ENCODE peak calls at places on chromosomes 6 and 20, in four cellular contexts. F is right cardiac atrium, G is left ventricle myocardium inferior, Y is ovary. O is an unnamed sample.

GRCh38 chr6:75748743-75749538 is at the start of gene MYO6:
- DNase-seq in Y (peak; percentile 61), F (peak; percentile 91), G (peak; percentile 77), O (peak; percentile 80)

GRCh38 chr6:34001706-34002645 is 143.9 kb downstream of the GRM4 start:
- DNase-seq in Y (no peak), G (no peak), F (no peak), O (no peak)

GRCh38 chr6:5453531-5453930 is 192.2 kb downstream of the FARS2 start:
- DNase-seq in F (no peak), Y (no peak), G (no peak), O (no peak)

GRCh38 chr6:140879861-140880260 is 1252.9 kb upstream of the GJE1 start:
- DNase-seq in G (no peak), Y (no peak), F (no peak), O (no peak)

GRCh38 chr6:166950443-166950821 is 5.9 kb downstream of the RNASET2 start:
- DNase-seq in G (no peak), F (peak; percentile 46), Y (no peak), O (no peak)

GRCh38 chr6:121748376-121748775 is 312.9 kb downstream of the GJA1 start:
- DNase-seq in G (no peak), F (no peak), Y (no peak), O (no peak)

GRCh38 chr20:20393207-20393606 is 25.3 kb downstream of the INSM1 start:
- DNase-seq in Y (no peak), G (no peak), F (no peak), O (no peak)

GRCh38 chr20:20791664-20792568 is 79.5 kb upstream of the RALGAPA2 start:
- DNase-seq in Y (no peak), G (no peak), F (no peak), O (no peak)

GRCh38 chr20:25496968-25497401 is 88.3 kb downstream of the NINL start:
- DNase-seq in Y (no peak), G (no peak), F (peak; percentile 30), O (no peak)

GRCh38 chr6:91539451-91539850 is 952.6 kb upstream of the MAP3K7 start:
- DNase-seq in G (no peak), F (no peak), Y (no peak), O (no peak)

GRCh38 chr6:146305098-146305497 is 238.5 kb upstream of the RAB32 start:
- DNase-seq in Y (no peak), G (no peak), F (no peak), O (no peak)

GRCh38 chr6:47248446-47248845 is 61.3 kb downstream of the TNFRSF21 start:
- DNase-seq in Y (no peak), F (no peak), G (no peak), O (no peak)

GRCh38 chr6:110687326-110687725 is 127.9 kb downstream of the CDK19 start:
- DNase-seq in Y (no peak), F (no peak), G (no peak), O (no peak)

GRCh38 chr20:40652426-40652825 is 36.6 kb downstream of the MAFB start:
- DNase-seq in F (no peak), Y (no peak), G (no peak), O (no peak)

GRCh38 chr20:64222851-64223525 is 32.6 kb upstream of the PCMTD2 start:
- DNase-seq in F (peak; percentile 47), G (no peak), Y (peak; percentile 45), O (no peak)

GRCh38 chr20:32506721-32507120 is 78.4 kb downstream of the NOL4L start:
- DNase-seq in F (no peak), G (no peak), Y (no peak), O (no peak)

GRCh38 chr6:95084867-95085266 is 492.5 kb upstream of the MANEA start:
- DNase-seq in F (peak; percentile 50), Y (no peak), G (no peak), O (no peak)

GRCh38 chr6:47092249-47092648 is 50.1 kb upstream of the ADGRF1 start:
- DNase-seq in G (no peak), F (no peak), Y (no peak), O (no peak)

GRCh38 chr20:57428611-57429496 is 37.7 kb downstream of the RBM38 start:
- DNase-seq in F (peak; percentile 47), G (no peak), Y (no peak), O (no peak)

GRCh38 chr6:144190051-144190450 is 39.7 kb downstream of the STX11 start:
- DNase-seq in G (no peak), F (no peak), Y (no peak), O (no peak)

O was measured in sigmoid colon.